ENCODE peak calls at places on chromosomes 6 and 20, in nine cellular contexts. J, M, S, Z, E, I, X, A and Q are unnamed samples.

GRCh38 chr20:58149412-58150091 is 78.9 kb downstream of the ANKRD60 start:
- DNase-seq in J (no peak), M (peak; percentile 40), S (no peak), Z (no peak), E (no peak), I (no peak), X (no peak), A (no peak), Q (no peak)

GRCh38 chr20:1309439-1309847 is 19.5 kb downstream of the SDCBP2 start:
- DNase-seq in J (no peak), M (no peak), S (no peak), Z (no peak), E (no peak), I (no peak), X (no peak), A (no peak), Q (no peak)

GRCh38 chr6:106084106-106084963 is 1.8 kb upstream of the PRDM1 start:
- DNase-seq in J (peak; percentile 83), M (peak; percentile 92), S (peak; percentile 73), Z (peak; percentile 78), E (peak; percentile 92), I (no peak), X (peak; percentile 69), A (peak; percentile 91), Q (peak; percentile 86)

GRCh38 chr20:58179432-58180099 is 48.9 kb downstream of the ANKRD60 start:
- DNase-seq in J (peak; percentile 78), M (peak; percentile 75), S (peak; percentile 42), Z (no peak), E (no peak), I (peak; percentile 48), X (peak; percentile 20), A (peak; percentile 62), Q (peak; percentile 18)

GRCh38 chr6:166258854-166259276 is 49.3 kb downstream of the PRR18 start:
- DNase-seq in J (no peak), M (no peak), S (no peak), Z (no peak), E (no peak), I (no peak), X (no peak), A (no peak), Q (no peak)

GRCh38 chr6:118577972-118578371 is 29.9 kb downstream of the PLN start:
- DNase-seq in J (no peak), M (no peak), S (no peak), Z (no peak), E (no peak), I (no peak), X (no peak), A (no peak), Q (no peak)

GRCh38 chr20:63551068-63551467 is 2.9 kb upstream of the FNDC11 start:
- DNase-seq in J (no peak), M (peak; percentile 26), S (peak; percentile 29), Z (no peak), E (no peak), I (no peak), X (peak; percentile 45), A (no peak), Q (no peak)

GRCh38 chr6:35052694-35053565 is 88.2 kb downstream of the TCP11 start:
- DNase-seq in J (peak; percentile 70), M (peak; percentile 83), S (no peak), Z (no peak), E (peak; percentile 56), I (no peak), X (no peak), A (no peak), Q (no peak)

GRCh38 chr20:1331101-1331500 is 2.2 kb upstream of the SDCBP2 start:
- DNase-seq in J (no peak), M (no peak), S (no peak), Z (no peak), E (no peak), I (no peak), X (no peak), A (no peak), Q (no peak)

GRCh38 chr6:1382883-1383728 is 6.3 kb upstream of the FOXF2 start:
- DNase-seq in J (peak; percentile 54), M (peak; percentile 66), S (no peak), Z (no peak), E (no peak), I (no peak), X (no peak), A (no peak), Q (no peak)
- H3K4me3 ChIP-seq in J (peak overlapping the region; percentile 17), M (peak overlapping the region; percentile 65), S (no peak overlapping the region), Z (no peak overlapping the region), E (no peak overlapping the region), I (no peak overlapping the region), X (no peak overlapping the region), A (no peak overlapping the region), Q (no peak overlapping the region)

GRCh38 chr6:149031545-149032317 is 284.9 kb downstream of the UST start:
- DNase-seq in J (no peak), M (no peak), S (peak; percentile 92), Z (peak; percentile 77), E (peak; percentile 85), I (no peak), X (peak; percentile 88), A (no peak), Q (peak; percentile 85)
- H3K4me3 ChIP-seq in J (no peak overlapping the region), M (no peak overlapping the region), S (no peak overlapping the region), Z (no peak overlapping the region), E (no peak overlapping the region), I (no peak overlapping the region), X (no peak overlapping the region), A (no peak overlapping the region), Q (no peak overlapping the region)

DNA sequence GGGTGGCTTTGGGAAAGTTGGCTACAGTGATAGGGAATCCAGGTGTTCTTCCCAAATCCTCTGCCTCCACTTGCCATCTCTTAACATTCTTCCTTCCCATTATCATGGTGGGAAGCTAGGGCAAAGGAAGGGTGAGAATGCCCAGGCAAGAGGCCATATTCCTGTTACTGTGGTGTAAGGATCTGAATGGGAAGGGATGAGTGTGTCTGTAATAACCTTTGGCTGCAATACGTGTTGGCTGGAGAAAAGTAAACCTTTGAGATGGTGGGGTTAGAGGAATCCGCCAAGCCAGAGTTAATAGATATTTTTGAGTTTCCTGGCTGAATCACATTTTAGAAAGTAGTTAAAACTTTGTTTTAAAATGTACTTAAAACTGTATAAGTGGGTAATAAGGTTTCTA is 45.9 kb downstream of the RNF144B start:
- DNase-seq in J (no peak), M (no peak), S (no peak), Z (no peak), E (peak; percentile 19), I (no peak), X (no peak), A (no peak), Q (no peak)
- H3K4me3 ChIP-seq in J (no peak overlapping the region), M (no peak overlapping the region), S (no peak overlapping the region), Z (no peak overlapping the region), E (no peak overlapping the region), I (no peak overlapping the region), X (no peak overlapping the region), A (no peak overlapping the region), Q (no peak overlapping the region)

DNA sequence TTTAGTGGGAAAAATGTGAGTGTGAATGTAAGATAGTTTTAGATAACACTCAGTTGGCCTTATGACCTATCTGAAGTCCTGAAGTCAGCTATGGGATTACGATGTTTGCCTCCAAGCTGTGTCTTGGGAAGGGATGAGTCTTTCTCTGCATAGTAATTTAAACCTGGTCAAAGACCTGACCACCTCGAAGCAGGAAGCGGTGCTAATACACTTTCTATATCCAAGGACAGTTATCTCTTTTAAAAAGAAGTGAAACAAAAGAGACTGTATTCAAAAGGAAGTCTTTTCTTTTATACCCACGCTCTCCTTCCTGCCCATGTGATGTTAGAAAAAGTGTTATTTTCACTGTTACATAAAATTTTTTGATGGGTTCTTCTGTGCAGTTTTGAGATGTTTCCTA is 94.9 kb downstream of the JARID2 start:
- DNase-seq in J (no peak), M (no peak), S (no peak), Z (no peak), E (no peak), I (no peak), X (no peak), A (no peak), Q (no peak)
- H3K4me3 ChIP-seq in J (no peak overlapping the region), M (no peak overlapping the region), S (no peak overlapping the region), Z (no peak overlapping the region), E (no peak overlapping the region), I (no peak overlapping the region), X (no peak overlapping the region), A (no peak overlapping the region), Q (no peak overlapping the region)